ENCODE peak calls at places on chromosomes 2 and 18, in nine cellular contexts. X, O, P, D, V, H, N, G and L are unnamed samples.

GRCh38 chr2:148599112-148599991 is 45.2 kb upstream of the EPC2 start:
- DNase-seq in X (no peak), V (no peak), G (no peak), N (no peak), O (no peak), D (no peak), P (no peak), H (no peak), L (no peak)

GRCh38 chr2:128644745-128645256 is 326.1 kb upstream of the HS6ST1 start:
- DNase-seq in D (no peak), O (no peak), V (no peak), G (no peak), X (no peak), P (no peak), H (no peak), N (no peak), L (no peak)

GRCh38 chr2:218806346-218806978 is 24.5 kb downstream of the CYP27A1 start:
- DNase-seq in H (peak), X (peak), V (no peak), N (peak), O (no peak), P (peak), D (no peak), G (peak), L (no peak)

GRCh38 chr2:201151127-201152074 is 31.5 kb upstream of the CASP10 start:
- DNase-seq in G (no peak), X (peak), H (no peak), D (no peak), V (no peak), O (no peak), N (peak), P (peak), L (no peak)

GRCh38 chr2:191846787-191847620 is at the start of gene CAVIN2:
- DNase-seq in X (no peak), H (peak), V (no peak), G (peak), O (no peak), N (peak), D (no peak), P (no peak), L (no peak)

GRCh38 chr2:119066272-119066804 is 92.2 kb downstream of the C1QL2 start:
- DNase-seq in V (no peak), X (no peak), G (no peak), H (no peak), O (no peak), P (no peak), N (no peak), D (no peak), L (no peak)

GRCh38 chr2:186605041-186605440 is 15.2 kb downstream of the ITGAV start:
- DNase-seq in D (no peak), P (no peak), G (no peak), X (peak), V (no peak), N (no peak), H (no peak), O (no peak), L (no peak)

GRCh38 chr2:241219856-241220356 is 31.4 kb downstream of the ANO7 start:
- DNase-seq in H (no peak), X (no peak), P (no peak), D (no peak), O (no peak), V (no peak), G (no peak), N (peak), L (no peak)

GRCh38 chr2:167550448-167550847 is 662.2 kb downstream of the XIRP2 start:
- DNase-seq in V (no peak), X (no peak), D (peak), P (peak), N (peak), G (peak), H (no peak), O (no peak), L (no peak)

GRCh38 chr18:68462148-68462547 is 252.8 kb downstream of the TMX3 start:
- DNase-seq in V (no peak), D (no peak), N (peak), X (no peak), H (no peak), G (no peak), P (no peak), O (no peak), L (no peak)